ENCODE peak calls at places on chromosome 2, in six cellular contexts. One of them, this sample, is unnamed.

GRCh38 chr2:157874997-157875719 is 972 bp downstream of the ACVR1 start:
- DNase-seq in AG10803: peak
- DNase-seq in PC-9: peak
- DNase-seq in kidney epithelial cell: no peak
- DNase-seq in GM10248: no peak
- DNase-seq in left ventricle myocardium inferior: peak
- DNase-seq in this sample: peak

GRCh38 chr2:31312898-31313297 is 78.9 kb downstream of the EHD3 start:
- DNase-seq in kidney epithelial cell: no peak
- DNase-seq in AG10803: peak
- DNase-seq in left ventricle myocardium inferior: no peak
- DNase-seq in GM10248: no peak
- DNase-seq in PC-9: no peak
- DNase-seq in this sample: no peak

GRCh38 chr2:148209598-148209997 is 188.7 kb downstream of the MBD5 start:
- DNase-seq in PC-9: no peak
- DNase-seq in AG10803: no peak
- DNase-seq in kidney epithelial cell: no peak
- DNase-seq in GM10248: no peak
- DNase-seq in left ventricle myocardium inferior: no peak
- DNase-seq in this sample: no peak

GRCh38 chr2:11093467-11093866 is 61.8 kb upstream of the SLC66A3 start:
- DNase-seq in left ventricle myocardium inferior: no peak
- DNase-seq in GM10248: no peak
- DNase-seq in AG10803: no peak
- DNase-seq in kidney epithelial cell: no peak
- DNase-seq in PC-9: no peak
- DNase-seq in this sample: no peak

GRCh38 chr2:74006424-74006823 is 21.7 kb downstream of the TET3 start:
- DNase-seq in PC-9: no peak
- DNase-seq in left ventricle myocardium inferior: no peak
- DNase-seq in AG10803: no peak
- DNase-seq in GM10248: no peak
- DNase-seq in kidney epithelial cell: no peak
- DNase-seq in this sample: no peak

GRCh38 chr2:28662468-28663095 is 89.0 kb upstream of the PPP1CB start:
- DNase-seq in kidney epithelial cell: peak
- DNase-seq in PC-9: peak
- DNase-seq in left ventricle myocardium inferior: no peak
- DNase-seq in GM10248: no peak
- DNase-seq in AG10803: peak
- DNase-seq in this sample: no peak

GRCh38 chr2:128520787-128521186 is 202.1 kb upstream of the HS6ST1 start:
- DNase-seq in AG10803: no peak
- DNase-seq in GM10248: peak
- DNase-seq in left ventricle myocardium inferior: no peak
- DNase-seq in kidney epithelial cell: no peak
- DNase-seq in PC-9: peak
- DNase-seq in this sample: no peak

GRCh38 chr2:32864337-32864736 is 82.4 kb upstream of the LTBP1 start:
- DNase-seq in left ventricle myocardium inferior: no peak
- DNase-seq in GM10248: no peak
- DNase-seq in kidney epithelial cell: no peak
- DNase-seq in AG10803: peak
- DNase-seq in PC-9: no peak
- DNase-seq in this sample: peak

GRCh38 chr2:133287709-133288108 is 280.6 kb downstream of the NCKAP5 start:
- DNase-seq in GM10248: no peak
- DNase-seq in PC-9: no peak
- DNase-seq in left ventricle myocardium inferior: no peak
- DNase-seq in kidney epithelial cell: no peak
- DNase-seq in AG10803: peak
- DNase-seq in this sample: peak

GRCh38 chr2:238096311-238097011 is 3.7 kb upstream of the ESPNL start:
- DNase-seq in left ventricle myocardium inferior: no peak
- DNase-seq in GM10248: no peak
- DNase-seq in kidney epithelial cell: no peak
- DNase-seq in AG10803: no peak
- DNase-seq in PC-9: no peak
- DNase-seq in this sample: no peak

GRCh38 chr2:241561811-241562210 is 3.3 kb downstream of the BOK start:
- DNase-seq in kidney epithelial cell: no peak
- DNase-seq in GM10248: no peak
- DNase-seq in left ventricle myocardium inferior: no peak
- DNase-seq in PC-9: peak
- DNase-seq in AG10803: peak
- DNase-seq in this sample: no peak

GRCh38 chr2:167415068-167415467 is 526.8 kb downstream of the XIRP2 start:
- DNase-seq in AG10803: no peak
- DNase-seq in PC-9: no peak
- DNase-seq in GM10248: no peak
- DNase-seq in left ventricle myocardium inferior: no peak
- DNase-seq in kidney epithelial cell: no peak
- DNase-seq in this sample: no peak

GRCh38 chr2:167406558-167406957 is 518.3 kb downstream of the XIRP2 start:
- DNase-seq in kidney epithelial cell: no peak
- DNase-seq in GM10248: no peak
- DNase-seq in AG10803: no peak
- DNase-seq in PC-9: no peak
- DNase-seq in left ventricle myocardium inferior: no peak
- DNase-seq in this sample: no peak

GRCh38 chr2:167411367-167411766 is 523.1 kb downstream of the XIRP2 start:
- DNase-seq in AG10803: no peak
- DNase-seq in kidney epithelial cell: no peak
- DNase-seq in PC-9: no peak
- DNase-seq in left ventricle myocardium inferior: no peak
- DNase-seq in GM10248: no peak
- DNase-seq in this sample: no peak
- TF ChIP-seq CTCF in AG10803: no peak
- TF ChIP-seq CTCF in kidney epithelial cell: no peak
- TF ChIP-seq CTCF in PC-9: no peak
- TF ChIP-seq CTCF in left ventricle myocardium inferior: peak
- TF ChIP-seq CTCF in GM10248: no peak
- TF ChIP-seq CTCF in this sample: no peak

GRCh38 chr2:150421252-150421651 is 66.2 kb downstream of the RND3 start:
- DNase-seq in GM10248: no peak
- DNase-seq in kidney epithelial cell: no peak
- DNase-seq in AG10803: no peak
- DNase-seq in PC-9: no peak
- DNase-seq in left ventricle myocardium inferior: no peak
- DNase-seq in this sample: no peak

GRCh38 chr2:150424361-150424760 is 63.1 kb downstream of the RND3 start:
- DNase-seq in GM10248: no peak
- DNase-seq in left ventricle myocardium inferior: no peak
- DNase-seq in PC-9: no peak
- DNase-seq in kidney epithelial cell: no peak
- DNase-seq in AG10803: no peak
- DNase-seq in this sample: no peak

GRCh38 chr2:150426724-150427123 is 60.7 kb downstream of the RND3 start:
- DNase-seq in PC-9: no peak
- DNase-seq in AG10803: no peak
- DNase-seq in left ventricle myocardium inferior: no peak
- DNase-seq in kidney epithelial cell: no peak
- DNase-seq in GM10248: no peak
- DNase-seq in this sample: no peak

GRCh38 chr2:150426315-150426714 is 61.2 kb downstream of the RND3 start:
- DNase-seq in GM10248: no peak
- DNase-seq in AG10803: no peak
- DNase-seq in left ventricle myocardium inferior: no peak
- DNase-seq in kidney epithelial cell: no peak
- DNase-seq in PC-9: no peak
- DNase-seq in this sample: no peak

DNA sequence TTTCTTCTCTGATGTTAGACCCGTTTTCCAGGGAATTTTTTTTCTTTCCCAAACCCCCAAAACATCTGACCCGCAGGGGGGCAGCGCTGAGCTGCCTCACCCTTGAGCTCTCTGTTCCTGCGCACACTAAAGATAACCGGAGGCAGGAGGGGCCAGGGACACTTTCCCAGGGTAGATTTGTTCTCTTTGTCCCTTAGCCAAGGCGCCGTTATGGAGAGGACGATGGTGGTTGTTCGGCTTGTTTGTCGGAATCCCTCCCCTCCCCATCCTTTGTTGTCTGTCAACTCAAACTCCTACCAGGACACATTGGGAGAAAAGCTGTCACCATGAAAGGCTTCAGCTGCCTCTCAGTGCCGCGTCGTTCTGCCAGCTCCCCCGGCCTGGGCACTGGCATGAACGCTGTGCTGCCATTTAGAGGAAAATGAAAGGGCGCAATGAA is 62.3 kb downstream of the RND3 start:
- DNase-seq in PC-9: no peak
- DNase-seq in GM10248: no peak
- DNase-seq in kidney epithelial cell: no peak
- DNase-seq in AG10803: no peak
- DNase-seq in left ventricle myocardium inferior: peak
- DNase-seq in this sample: no peak
- TF ChIP-seq CTCF in PC-9: no peak
- TF ChIP-seq CTCF in GM10248: no peak
- TF ChIP-seq CTCF in kidney epithelial cell: peak
- TF ChIP-seq CTCF in AG10803: no peak
- TF ChIP-seq CTCF in left ventricle myocardium inferior: peak
- TF ChIP-seq CTCF in this sample: no peak

GRCh38 chr2:171225302-171225980 is 64.7 kb upstream of the TLK1 start:
- DNase-seq in kidney epithelial cell: peak
- DNase-seq in GM10248: no peak
- DNase-seq in left ventricle myocardium inferior: no peak
- DNase-seq in PC-9: peak
- DNase-seq in AG10803: peak
- DNase-seq in this sample: peak
- TF ChIP-seq CTCF in kidney epithelial cell: peak
- TF ChIP-seq CTCF in GM10248: no peak
- TF ChIP-seq CTCF in left ventricle myocardium inferior: no peak
- TF ChIP-seq CTCF in PC-9: peak
- TF ChIP-seq CTCF in AG10803: peak
- TF ChIP-seq CTCF in this sample: peak

DNA sequence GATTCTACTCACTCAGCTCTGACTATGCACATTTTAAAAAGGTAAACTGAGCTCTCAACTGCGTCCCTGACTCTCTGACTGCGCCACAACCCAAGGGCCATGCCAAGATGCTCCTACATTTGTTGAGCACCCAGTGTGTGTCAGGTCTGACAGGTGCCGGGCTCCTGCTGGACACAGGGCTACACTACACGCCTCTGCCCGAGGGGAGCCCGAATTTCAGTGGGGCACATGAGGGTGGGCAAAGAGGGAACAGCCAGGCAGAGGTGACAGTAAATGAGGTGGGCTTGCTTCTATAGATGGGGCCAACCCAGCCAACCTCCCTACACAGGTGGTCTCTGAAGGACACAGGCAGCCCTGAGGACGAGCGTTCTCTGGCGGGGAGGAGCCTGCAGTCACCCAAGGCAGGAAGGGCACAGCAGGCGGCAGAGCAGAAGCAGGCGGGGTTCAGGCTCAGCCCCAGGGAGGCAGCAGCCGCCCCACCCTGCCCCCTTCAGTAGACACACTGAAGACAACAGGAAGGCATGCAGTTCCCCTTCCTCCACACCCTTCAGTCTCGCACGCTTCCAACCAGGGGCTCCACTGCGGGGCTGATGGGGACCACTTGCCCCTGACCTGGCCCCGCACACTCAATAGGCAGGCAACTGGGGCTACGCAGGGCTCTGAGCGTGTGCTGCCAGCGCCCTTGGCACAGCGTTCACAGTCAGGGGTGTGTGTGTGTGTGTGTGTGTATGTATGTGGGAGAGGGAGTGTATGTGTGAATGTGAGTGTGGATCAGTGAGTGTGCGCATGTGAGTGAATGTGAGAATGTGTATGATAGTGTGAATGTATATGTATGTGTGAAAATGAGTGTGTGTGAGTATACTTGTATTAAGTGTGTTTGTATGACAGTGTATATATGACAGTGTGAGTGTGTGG is 98.4 kb downstream of the UXS1 start:
- DNase-seq in GM10248: no peak
- DNase-seq in kidney epithelial cell: no peak
- DNase-seq in PC-9: no peak
- DNase-seq in left ventricle myocardium inferior: no peak
- DNase-seq in AG10803: no peak
- DNase-seq in this sample: no peak
- TF ChIP-seq CTCF in GM10248: no peak
- TF ChIP-seq CTCF in kidney epithelial cell: no peak
- TF ChIP-seq CTCF in PC-9: no peak
- TF ChIP-seq CTCF in left ventricle myocardium inferior: no peak
- TF ChIP-seq CTCF in AG10803: no peak
- TF ChIP-seq CTCF in this sample: no peak

GRCh38 chr2:46208766-46209165 is 88.4 kb upstream of the EPAS1 start:
- DNase-seq in GM10248: no peak
- DNase-seq in left ventricle myocardium inferior: no peak
- DNase-seq in PC-9: no peak
- DNase-seq in kidney epithelial cell: no peak
- DNase-seq in AG10803: no peak
- DNase-seq in this sample: no peak

GRCh38 chr2:46216213-46216612 is 81.0 kb upstream of the EPAS1 start:
- DNase-seq in GM10248: no peak
- DNase-seq in PC-9: no peak
- DNase-seq in AG10803: peak
- DNase-seq in kidney epithelial cell: no peak
- DNase-seq in left ventricle myocardium inferior: no peak
- DNase-seq in this sample: peak

GRCh38 chr2:46210063-46210462 is 87.1 kb upstream of the EPAS1 start:
- DNase-seq in PC-9: peak
- DNase-seq in AG10803: no peak
- DNase-seq in kidney epithelial cell: no peak
- DNase-seq in GM10248: no peak
- DNase-seq in left ventricle myocardium inferior: no peak
- DNase-seq in this sample: no peak

DNA sequence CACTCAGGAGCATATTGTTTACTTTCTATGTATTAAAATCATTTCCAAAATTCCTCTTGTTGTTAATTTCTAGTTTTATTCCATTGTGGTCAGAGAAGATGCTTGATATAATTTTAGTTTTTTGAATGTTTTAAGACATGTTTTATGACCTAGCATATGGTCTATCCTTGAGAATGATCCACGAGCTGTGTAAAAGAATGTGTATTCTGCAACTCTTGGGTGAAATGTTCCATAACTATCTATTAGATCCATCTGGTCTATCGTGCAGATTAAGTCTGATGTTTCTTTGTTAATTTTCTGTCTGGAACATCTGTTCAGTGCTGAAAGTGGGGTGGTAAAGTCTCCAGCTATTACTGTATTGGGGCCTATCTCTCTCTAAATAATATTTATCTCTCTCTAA is 83.3 kb upstream of the EPAS1 start:
- DNase-seq in AG10803: peak
- DNase-seq in kidney epithelial cell: no peak
- DNase-seq in GM10248: no peak
- DNase-seq in left ventricle myocardium inferior: no peak
- DNase-seq in PC-9: no peak
- DNase-seq in this sample: no peak
- TF ChIP-seq CTCF in AG10803: no peak
- TF ChIP-seq CTCF in kidney epithelial cell: no peak
- TF ChIP-seq CTCF in GM10248: no peak
- TF ChIP-seq CTCF in left ventricle myocardium inferior: no peak
- TF ChIP-seq CTCF in PC-9: no peak
- TF ChIP-seq CTCF in this sample: no peak

GRCh38 chr2:97664636-97664970 is 759 bp upstream of the ACTR1B start:
- DNase-seq in left ventricle myocardium inferior: no peak
- DNase-seq in PC-9: no peak
- DNase-seq in GM10248: no peak
- DNase-seq in AG10803: no peak
- DNase-seq in kidney epithelial cell: no peak
- DNase-seq in this sample: no peak
- TF ChIP-seq CTCF in left ventricle myocardium inferior: peak
- TF ChIP-seq CTCF in PC-9: peak
- TF ChIP-seq CTCF in GM10248: no peak
- TF ChIP-seq CTCF in AG10803: no peak
- TF ChIP-seq CTCF in kidney epithelial cell: no peak
- TF ChIP-seq CTCF in this sample: no peak

GRCh38 chr2:144504191-144504590 is 15.7 kb downstream of the ZEB2 start:
- DNase-seq in PC-9: no peak
- DNase-seq in GM10248: no peak
- DNase-seq in left ventricle myocardium inferior: no peak
- DNase-seq in AG10803: no peak
- DNase-seq in kidney epithelial cell: no peak
- DNase-seq in this sample: no peak
- TF ChIP-seq CTCF in PC-9: no peak
- TF ChIP-seq CTCF in GM10248: no peak
- TF ChIP-seq CTCF in left ventricle myocardium inferior: peak
- TF ChIP-seq CTCF in AG10803: peak
- TF ChIP-seq CTCF in kidney epithelial cell: peak
- TF ChIP-seq CTCF in this sample: peak